ENCODE peak calls at places on chromosomes 11 and 22, in eight cellular contexts. One of them, this sample, is unnamed.

GRCh38 chr11:9091044-9091936 is at the start of gene SCUBE2:
- DNase-seq in thyroid gland: no peak
- DNase-seq in A549: peak
- DNase-seq in adrenal gland: no peak
- DNase-seq in esophagus squamous epithelium: no peak
- DNase-seq in lower leg skin: no peak
- DNase-seq in tibial nerve: no peak
- DNase-seq in GM12878: no peak
- DNase-seq in this sample: no peak

GRCh38 chr11:16895306-16895705 is 118.9 kb downstream of the PLEKHA7 start:
- DNase-seq in A549: no peak
- DNase-seq in GM12878: no peak
- DNase-seq in esophagus squamous epithelium: no peak
- DNase-seq in adrenal gland: no peak
- DNase-seq in lower leg skin: peak
- DNase-seq in tibial nerve: no peak
- DNase-seq in thyroid gland: no peak
- DNase-seq in this sample: no peak

GRCh38 chr11:33724644-33725035 is 11.6 kb downstream of the CD59 start:
- DNase-seq in A549: no peak
- DNase-seq in esophagus squamous epithelium: no peak
- DNase-seq in tibial nerve: peak
- DNase-seq in adrenal gland: peak
- DNase-seq in lower leg skin: peak
- DNase-seq in thyroid gland: peak
- DNase-seq in GM12878: no peak
- DNase-seq in this sample: no peak

GRCh38 chr11:58575377-58576020 is at the start of gene LPXN:
- DNase-seq in lower leg skin: no peak
- DNase-seq in tibial nerve: peak
- DNase-seq in GM12878: no peak
- DNase-seq in esophagus squamous epithelium: no peak
- DNase-seq in A549: no peak
- DNase-seq in adrenal gland: peak
- DNase-seq in thyroid gland: no peak
- DNase-seq in this sample: no peak

GRCh38 chr22:21816787-21817496 is 50.5 kb downstream of the MAPK1 start:
- DNase-seq in tibial nerve: no peak
- DNase-seq in adrenal gland: no peak
- DNase-seq in lower leg skin: no peak
- DNase-seq in A549: peak
- DNase-seq in esophagus squamous epithelium: no peak
- DNase-seq in thyroid gland: no peak
- DNase-seq in GM12878: peak
- DNase-seq in this sample: peak

GRCh38 chr22:28791841-28792490 is 8.4 kb downstream of the XBP1 start:
- DNase-seq in adrenal gland: no peak
- DNase-seq in thyroid gland: no peak
- DNase-seq in A549: no peak
- DNase-seq in GM12878: peak
- DNase-seq in esophagus squamous epithelium: no peak
- DNase-seq in lower leg skin: no peak
- DNase-seq in tibial nerve: no peak
- DNase-seq in this sample: no peak

GRCh38 chr11:15930442-15931025 is 425.8 kb downstream of the SOX6 start:
- DNase-seq in tibial nerve: no peak
- DNase-seq in esophagus squamous epithelium: no peak
- DNase-seq in adrenal gland: no peak
- DNase-seq in A549: no peak
- DNase-seq in thyroid gland: no peak
- DNase-seq in lower leg skin: peak
- DNase-seq in GM12878: no peak
- DNase-seq in this sample: no peak

GRCh38 chr11:12274056-12274455 is 103.3 kb upstream of the PARVA start:
- DNase-seq in thyroid gland: no peak
- DNase-seq in GM12878: no peak
- DNase-seq in esophagus squamous epithelium: no peak
- DNase-seq in tibial nerve: no peak
- DNase-seq in A549: no peak
- DNase-seq in adrenal gland: no peak
- DNase-seq in lower leg skin: peak
- DNase-seq in this sample: no peak

GRCh38 chr11:120061761-120062560 is 76.0 kb downstream of the TRIM29 start:
- DNase-seq in esophagus squamous epithelium: no peak
- DNase-seq in A549: no peak
- DNase-seq in thyroid gland: no peak
- DNase-seq in tibial nerve: no peak
- DNase-seq in adrenal gland: no peak
- DNase-seq in GM12878: no peak
- DNase-seq in lower leg skin: peak
- DNase-seq in this sample: no peak

GRCh38 chr11:88813233-88813915 is 252.4 kb downstream of the GRM5 start:
- DNase-seq in thyroid gland: no peak
- DNase-seq in lower leg skin: no peak
- DNase-seq in esophagus squamous epithelium: no peak
- DNase-seq in adrenal gland: no peak
- DNase-seq in tibial nerve: no peak
- DNase-seq in GM12878: no peak
- DNase-seq in A549: no peak
- DNase-seq in this sample: no peak

GRCh38 chr22:43928418-43929307 is 5.1 kb downstream of the PNPLA3 start:
- DNase-seq in thyroid gland: no peak
- DNase-seq in GM12878: no peak
- DNase-seq in adrenal gland: no peak
- DNase-seq in lower leg skin: no peak
- DNase-seq in A549: no peak
- DNase-seq in tibial nerve: no peak
- DNase-seq in esophagus squamous epithelium: no peak
- DNase-seq in this sample: no peak

GRCh38 chr11:128343134-128343514 is 244.2 kb downstream of the ETS1 start:
- DNase-seq in A549: no peak
- DNase-seq in GM12878: no peak
- DNase-seq in tibial nerve: no peak
- DNase-seq in lower leg skin: no peak
- DNase-seq in adrenal gland: no peak
- DNase-seq in thyroid gland: no peak
- DNase-seq in esophagus squamous epithelium: no peak
- DNase-seq in this sample: no peak

GRCh38 chr22:20606041-20606783 is 98.8 kb downstream of the MED15 start:
- DNase-seq in adrenal gland: peak
- DNase-seq in GM12878: no peak
- DNase-seq in thyroid gland: peak
- DNase-seq in lower leg skin: no peak
- DNase-seq in tibial nerve: no peak
- DNase-seq in A549: peak
- DNase-seq in esophagus squamous epithelium: no peak
- DNase-seq in this sample: peak

GRCh38 chr11:96254854-96255253 is 88.1 kb downstream of the MAML2 start:
- DNase-seq in A549: no peak
- DNase-seq in GM12878: no peak
- DNase-seq in tibial nerve: no peak
- DNase-seq in adrenal gland: no peak
- DNase-seq in lower leg skin: no peak
- DNase-seq in thyroid gland: no peak
- DNase-seq in esophagus squamous epithelium: no peak
- DNase-seq in this sample: no peak

GRCh38 chr11:71937826-71938225 is 9.0 kb downstream of the RNF121 start:
- DNase-seq in tibial nerve: no peak
- DNase-seq in thyroid gland: no peak
- DNase-seq in lower leg skin: no peak
- DNase-seq in A549: no peak
- DNase-seq in adrenal gland: peak
- DNase-seq in GM12878: no peak
- DNase-seq in esophagus squamous epithelium: no peak
- DNase-seq in this sample: no peak

GRCh38 chr11:69979632-69980031 is 98.5 kb upstream of the ANO1 start:
- DNase-seq in esophagus squamous epithelium: no peak
- DNase-seq in thyroid gland: no peak
- DNase-seq in lower leg skin: no peak
- DNase-seq in GM12878: no peak
- DNase-seq in A549: no peak
- DNase-seq in adrenal gland: no peak
- DNase-seq in tibial nerve: no peak
- DNase-seq in this sample: no peak

GRCh38 chr11:125315088-125315740 is 150.7 kb downstream of the PKNOX2 start:
- DNase-seq in thyroid gland: peak
- DNase-seq in A549: no peak
- DNase-seq in tibial nerve: no peak
- DNase-seq in GM12878: no peak
- DNase-seq in lower leg skin: peak
- DNase-seq in adrenal gland: no peak
- DNase-seq in esophagus squamous epithelium: no peak
- DNase-seq in this sample: no peak

GRCh38 chr11:134125507-134125906 is 56.6 kb downstream of the JAM3 start:
- DNase-seq in thyroid gland: no peak
- DNase-seq in A549: no peak
- DNase-seq in tibial nerve: no peak
- DNase-seq in lower leg skin: no peak
- DNase-seq in GM12878: no peak
- DNase-seq in adrenal gland: no peak
- DNase-seq in esophagus squamous epithelium: no peak
- DNase-seq in this sample: no peak

GRCh38 chr11:1123970-1124369 is 33.8 kb upstream of the MUC5AC start:
- DNase-seq in adrenal gland: no peak
- DNase-seq in thyroid gland: no peak
- DNase-seq in GM12878: no peak
- DNase-seq in tibial nerve: no peak
- DNase-seq in lower leg skin: no peak
- DNase-seq in A549: no peak
- DNase-seq in esophagus squamous epithelium: no peak
- DNase-seq in this sample: no peak

GRCh38 chr11:2261436-2262230 is 8.8 kb downstream of the ASCL2 start:
- DNase-seq in tibial nerve: no peak
- DNase-seq in A549: no peak
- DNase-seq in lower leg skin: peak
- DNase-seq in thyroid gland: no peak
- DNase-seq in esophagus squamous epithelium: no peak
- DNase-seq in GM12878: no peak
- DNase-seq in adrenal gland: no peak
- DNase-seq in this sample: no peak

GRCh38 chr22:41557401-41558240 is 3.2 kb upstream of the CSDC2 start:
- DNase-seq in esophagus squamous epithelium: no peak
- DNase-seq in tibial nerve: peak
- DNase-seq in lower leg skin: no peak
- DNase-seq in adrenal gland: peak
- DNase-seq in thyroid gland: peak
- DNase-seq in GM12878: no peak
- DNase-seq in A549: no peak
- DNase-seq in this sample: no peak

GRCh38 chr22:23816552-23816976 is 22.2 kb downstream of the DERL3 start:
- DNase-seq in tibial nerve: no peak
- DNase-seq in GM12878: no peak
- DNase-seq in adrenal gland: no peak
- DNase-seq in lower leg skin: no peak
- DNase-seq in thyroid gland: no peak
- DNase-seq in A549: no peak
- DNase-seq in esophagus squamous epithelium: no peak
- DNase-seq in this sample: no peak

GRCh38 chr11:77208535-77208934 is 80.5 kb downstream of the MYO7A start:
- DNase-seq in A549: no peak
- DNase-seq in lower leg skin: peak
- DNase-seq in esophagus squamous epithelium: no peak
- DNase-seq in adrenal gland: no peak
- DNase-seq in tibial nerve: no peak
- DNase-seq in GM12878: no peak
- DNase-seq in thyroid gland: no peak
- DNase-seq in this sample: no peak

GRCh38 chr11:61173456-61173855 is 12.2 kb upstream of the VPS37C start:
- DNase-seq in adrenal gland: no peak
- DNase-seq in esophagus squamous epithelium: no peak
- DNase-seq in lower leg skin: no peak
- DNase-seq in A549: no peak
- DNase-seq in thyroid gland: no peak
- DNase-seq in tibial nerve: no peak
- DNase-seq in GM12878: no peak
- DNase-seq in this sample: no peak

GRCh38 chr22:35686298-35686697 is 31.4 kb upstream of the APOL5 start:
- DNase-seq in adrenal gland: no peak
- DNase-seq in tibial nerve: no peak
- DNase-seq in A549: no peak
- DNase-seq in esophagus squamous epithelium: no peak
- DNase-seq in GM12878: no peak
- DNase-seq in thyroid gland: no peak
- DNase-seq in lower leg skin: no peak
- DNase-seq in this sample: no peak

GRCh38 chr11:64996710-64997380 is at the start of gene BATF2:
- DNase-seq in adrenal gland: peak
- DNase-seq in A549: peak
- DNase-seq in esophagus squamous epithelium: no peak
- DNase-seq in GM12878: no peak
- DNase-seq in tibial nerve: peak
- DNase-seq in lower leg skin: peak
- DNase-seq in thyroid gland: peak
- DNase-seq in this sample: peak
- TF ChIP-seq POLR2A in adrenal gland: peak
- TF ChIP-seq POLR2A in A549: no peak
- TF ChIP-seq POLR2A in esophagus squamous epithelium: no peak
- TF ChIP-seq POLR2A in GM12878: no peak
- TF ChIP-seq POLR2A in tibial nerve: peak
- TF ChIP-seq POLR2A in lower leg skin: no peak
- TF ChIP-seq POLR2A in thyroid gland: no peak
- TF ChIP-seq POLR2A in this sample: peak

GRCh38 chr11:27718853-27719574 is 18.8 kb upstream of the BDNF start:
- DNase-seq in lower leg skin: no peak
- DNase-seq in A549: peak
- DNase-seq in GM12878: no peak
- DNase-seq in tibial nerve: no peak
- DNase-seq in thyroid gland: peak
- DNase-seq in esophagus squamous epithelium: no peak
- DNase-seq in adrenal gland: peak
- DNase-seq in this sample: peak
- TF ChIP-seq POLR2A in lower leg skin: no peak
- TF ChIP-seq POLR2A in A549: no peak
- TF ChIP-seq POLR2A in GM12878: no peak
- TF ChIP-seq POLR2A in tibial nerve: no peak
- TF ChIP-seq POLR2A in thyroid gland: no peak
- TF ChIP-seq POLR2A in esophagus squamous epithelium: no peak
- TF ChIP-seq POLR2A in adrenal gland: no peak
- TF ChIP-seq POLR2A in this sample: peak

DNA sequence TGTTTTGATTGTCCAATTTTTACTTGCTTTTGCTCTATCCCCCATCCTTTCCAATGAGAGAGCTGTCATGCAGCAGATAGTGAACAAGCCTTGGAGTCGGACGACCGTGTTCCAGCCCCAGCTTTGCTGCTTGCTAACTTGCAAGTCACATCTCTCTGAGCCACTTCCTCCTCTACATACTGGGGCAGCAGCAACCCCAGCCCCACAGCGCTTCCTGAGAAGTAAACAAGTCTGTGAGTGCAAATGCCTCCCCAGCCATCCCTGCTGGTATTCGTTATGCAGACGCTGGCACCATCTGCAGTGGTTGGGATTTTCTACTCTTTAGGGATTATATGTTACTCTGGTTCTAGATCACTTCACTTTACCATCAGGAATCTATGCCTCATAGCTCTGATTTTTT is 35.0 kb downstream of the TPBGL start:
- DNase-seq in adrenal gland: no peak
- DNase-seq in GM12878: no peak
- DNase-seq in A549: no peak
- DNase-seq in thyroid gland: peak
- DNase-seq in lower leg skin: peak
- DNase-seq in tibial nerve: no peak
- DNase-seq in esophagus squamous epithelium: peak
- DNase-seq in this sample: no peak
- TF ChIP-seq POLR2A in adrenal gland: no peak
- TF ChIP-seq POLR2A in GM12878: no peak
- TF ChIP-seq POLR2A in A549: no peak
- TF ChIP-seq POLR2A in thyroid gland: no peak
- TF ChIP-seq POLR2A in lower leg skin: no peak
- TF ChIP-seq POLR2A in tibial nerve: no peak
- TF ChIP-seq POLR2A in esophagus squamous epithelium: no peak
- TF ChIP-seq POLR2A in this sample: no peak

GRCh38 chr11:6612008-6612815 is at the start of gene TAF10:
- DNase-seq in tibial nerve: peak
- DNase-seq in adrenal gland: peak
- DNase-seq in esophagus squamous epithelium: peak
- DNase-seq in A549: peak
- DNase-seq in thyroid gland: peak
- DNase-seq in lower leg skin: peak
- DNase-seq in GM12878: peak
- DNase-seq in this sample: peak
- TF ChIP-seq POLR2A in tibial nerve: peak
- TF ChIP-seq POLR2A in adrenal gland: peak
- TF ChIP-seq POLR2A in esophagus squamous epithelium: peak
- TF ChIP-seq POLR2A in A549: peak
- TF ChIP-seq POLR2A in thyroid gland: no peak
- TF ChIP-seq POLR2A in lower leg skin: no peak
- TF ChIP-seq POLR2A in GM12878: peak
- TF ChIP-seq POLR2A in this sample: peak

This sample was measured in H54.